ENCODE peak calls at places on chromosomes 7 and 10, in five cellular contexts. V is transverse colon, X is bronchial epithelial cell, O is PC-9, Y is neural progenitor cell. L is an unnamed sample.

GRCh38 chr7:43879477-43879876 is 10.2 kb upstream of the MRPS24 start:
- DNase-seq in V (no peak), X (peak), O (no peak), Y (no peak), L (peak)

GRCh38 chr10:48885376-48885775 is 54.3 kb downstream of the LRRC18 start:
- DNase-seq in V (no peak), X (peak), O (no peak), Y (peak), L (peak)

GRCh38 chr10:88228130-88228529 is 355.0 kb downstream of the RNLS start:
- DNase-seq in V (no peak), X (no peak), O (no peak), Y (no peak), L (no peak)

GRCh38 chr7:27110163-27110976 is 7.9 kb upstream of the HOXA2 start:
- DNase-seq in V (peak), X (no peak), O (no peak), Y (peak), L (peak)

GRCh38 chr10:133439517-133440461 is 14.0 kb upstream of the SCART1 start:
- DNase-seq in V (no peak), X (no peak), O (no peak), Y (no peak), L (no peak)

GRCh38 chr10:133397938-133398337 is 4.0 kb downstream of the MTG1 start:
- DNase-seq in V (no peak), X (peak), O (no peak), Y (no peak), L (no peak)

GRCh38 chr10:118034755-118035154 is 12.0 kb downstream of the RAB11FIP2 start:
- DNase-seq in V (no peak), X (no peak), O (no peak), Y (no peak), L (no peak)

GRCh38 chr10:20622522-20623270 is 274.4 kb downstream of the NEBL start:
- DNase-seq in V (no peak), X (peak), O (peak), Y (no peak), L (peak)

GRCh38 chr10:120253131-120253530 is 203.9 kb upstream of the PLPP4 start:
- DNase-seq in V (no peak), X (no peak), O (no peak), Y (no peak), L (no peak)

GRCh38 chr7:133784421-133785045 is 342.6 kb upstream of the LRGUK start:
- DNase-seq in V (no peak), X (no peak), O (no peak), Y (no peak), L (no peak)

GRCh38 chr7:50308301-50309129 is 4.0 kb downstream of the IKZF1 start:
- DNase-seq in V (no peak), X (no peak), O (no peak), Y (peak), L (no peak)

GRCh38 chr7:95471076-95471475 is 14.7 kb upstream of the ASB4 start:
- DNase-seq in V (no peak), X (no peak), O (no peak), Y (peak), L (no peak)

GRCh38 chr7:140074780-140075179 is 12.0 kb upstream of the PARP12 start:
- DNase-seq in V (no peak), X (no peak), O (no peak), Y (no peak), L (no peak)

GRCh38 chr7:80467069-80467468 is 44.8 kb downstream of the GNAT3 start:
- DNase-seq in V (no peak), X (peak), O (no peak), Y (no peak), L (no peak)

GRCh38 chr10:125104559-125104958 is 55.8 kb downstream of the CTBP2 start:
- DNase-seq in V (no peak), X (no peak), O (no peak), Y (no peak), L (no peak)

GRCh38 chr10:70679498-70679897 is 7.2 kb downstream of the ADAMTS14 start:
- DNase-seq in V (no peak), X (no peak), O (peak), Y (no peak), L (no peak)

GRCh38 chr7:24979470-24979862 is 512 bp downstream of the OSBPL3 start:
- DNase-seq in V (peak), X (peak), O (no peak), Y (no peak), L (no peak)

GRCh38 chr7:49670991-49671390 is 102.4 kb upstream of the VWC2 start:
- DNase-seq in V (no peak), X (no peak), O (peak), Y (no peak), L (no peak)

GRCh38 chr7:139947021-139947420 is 115.7 kb downstream of the PARP12 start:
- DNase-seq in V (no peak), X (no peak), O (no peak), Y (no peak), L (no peak)

GRCh38 chr7:116672596-116673503 is 854 bp downstream of the MET start:
- DNase-seq in V (peak), X (peak), O (peak), Y (peak), L (no peak)

GRCh38 chr7:87934699-87935372 is 785 bp downstream of the ADAM22 start:
- DNase-seq in V (peak), X (no peak), O (no peak), Y (peak), L (no peak)

GRCh38 chr10:76352300-76352699 is 920.9 kb downstream of the LRMDA start:
- DNase-seq in V (no peak), X (peak), O (peak), Y (no peak), L (peak)

GRCh38 chr10:104349623-104350142 is 4.0 kb upstream of the CFAP58 start:
- DNase-seq in V (peak), X (peak), O (peak), Y (no peak), L (no peak)

GRCh38 chr10:89206402-89207180 is 526 bp downstream of the CH25H start:
- DNase-seq in V (peak), X (no peak), O (no peak), Y (no peak), L (no peak)

GRCh38 chr7:151462306-151462779 is 22.4 kb upstream of the CRYGN start:
- DNase-seq in V (no peak), X (no peak), O (peak), Y (no peak), L (no peak)

GRCh38 chr10:22429146-22429545 is 83.8 kb downstream of the SPAG6 start:
- DNase-seq in V (no peak), X (no peak), O (peak), Y (no peak), L (no peak)

GRCh38 chr7:42272793-42273665 is 36.0 kb upstream of the GLI3 start:
- DNase-seq in V (no peak), X (peak), O (no peak), Y (peak), L (no peak)

GRCh38 chr7:149007615-149008014 is 20.7 kb downstream of the PDIA4 start:
- DNase-seq in V (no peak), X (no peak), O (no peak), Y (no peak), L (no peak)

GRCh38 chr10:96648297-96648696 is 61.5 kb upstream of the TM9SF3 start:
- DNase-seq in V (no peak), X (no peak), O (peak), Y (no peak), L (no peak)

GRCh38 chr10:53260213-53260612 is 487.6 kb upstream of the MBL2 start:
- DNase-seq in V (no peak), X (no peak), O (no peak), Y (no peak), L (no peak)

GRCh38 chr10:75508239-75508813 is 76.9 kb downstream of the LRMDA start:
- DNase-seq in V (no peak), X (peak), O (peak), Y (no peak), L (peak)

GRCh38 chr7:34115503-34115902 is 210.2 kb downstream of the BMPER start:
- DNase-seq in V (no peak), X (no peak), O (peak), Y (no peak), L (no peak)

GRCh38 chr7:46461334-46461777 is 540.3 kb upstream of the IGFBP3 start:
- DNase-seq in V (no peak), X (no peak), O (no peak), Y (no peak), L (no peak)

GRCh38 chr7:44367475-44368030 is 42.2 kb upstream of the CAMK2B start:
- DNase-seq in V (no peak), X (no peak), O (no peak), Y (no peak), L (no peak)

GRCh38 chr7:76265299-76265698 is 37.2 kb upstream of the HSPB1 start:
- DNase-seq in V (no peak), X (no peak), O (no peak), Y (no peak), L (no peak)

GRCh38 chr7:116357776-116358670 is 141.5 kb upstream of the CAV2 start:
- DNase-seq in V (no peak), X (peak), O (no peak), Y (no peak), L (no peak)

GRCh38 chr10:97718178-97718577 is 4.6 kb downstream of the MARVELD1 start:
- DNase-seq in V (no peak), X (no peak), O (no peak), Y (peak), L (no peak)

GRCh38 chr10:14240253-14241189 is 90.2 kb downstream of the FRMD4A start:
- DNase-seq in V (no peak), X (no peak), O (no peak), Y (peak), L (no peak)

DNA sequence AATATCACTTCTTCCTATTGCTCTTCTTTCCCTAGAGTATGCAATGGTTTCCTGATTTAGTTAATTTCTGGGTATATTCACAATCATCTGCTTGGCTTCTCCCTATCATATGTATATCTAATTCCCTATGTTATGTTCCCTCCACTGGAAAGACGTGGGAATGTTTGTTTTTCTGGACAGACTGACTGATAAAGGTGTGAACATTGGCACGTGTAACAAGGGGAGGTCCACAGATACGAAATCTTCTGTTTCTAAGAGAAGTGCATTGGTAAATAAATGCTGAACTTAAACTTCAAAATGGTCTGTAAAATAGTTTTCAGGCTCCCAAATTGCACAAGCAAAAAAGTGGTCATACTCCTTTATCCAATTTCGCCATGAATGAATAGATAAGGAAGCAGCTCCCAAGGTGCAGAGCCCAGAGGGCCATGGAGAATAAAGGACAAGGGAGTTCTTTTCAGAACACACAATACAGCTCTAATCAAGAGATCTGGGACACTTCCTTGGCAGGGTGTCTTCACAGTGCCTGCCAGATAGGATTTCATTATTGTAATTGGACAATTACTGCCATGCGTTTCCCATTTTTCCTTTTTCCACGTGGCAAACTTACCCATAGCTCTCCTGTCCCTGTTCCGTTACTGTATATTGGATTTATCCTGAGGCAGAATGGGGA is 141.9 kb downstream of the RNF133 start:
- DNase-seq in V (no peak), X (no peak), O (no peak), Y (peak), L (no peak)
- H3K4me3 ChIP-seq in V (no peak), X (no peak), O (no peak), Y (no peak), L (no peak)

DNA sequence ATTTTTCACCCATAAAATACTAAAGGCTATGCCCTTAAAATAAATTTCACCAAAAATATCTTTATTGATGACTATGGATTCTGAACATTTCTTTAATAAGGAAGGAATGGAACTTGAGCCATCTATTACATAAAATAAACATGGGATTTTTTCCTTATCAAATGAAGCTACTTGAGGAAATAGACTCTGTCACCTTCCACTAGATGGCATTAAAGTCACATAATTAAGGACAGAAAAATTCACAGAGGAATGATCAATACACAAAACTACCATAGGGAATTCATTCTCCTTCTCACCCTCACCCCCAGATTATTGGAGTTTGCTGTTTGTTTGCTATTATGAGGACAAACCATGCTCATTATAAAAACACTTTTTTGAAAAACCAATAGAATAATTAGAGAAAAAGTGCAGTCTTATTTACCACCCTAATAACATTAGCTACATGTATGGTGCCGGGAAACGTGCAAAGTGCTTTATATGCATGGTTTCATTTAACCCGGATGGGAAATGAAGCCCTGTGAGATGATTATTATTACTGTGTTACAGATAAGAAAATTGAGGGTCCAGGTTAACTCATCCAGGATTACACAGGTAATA is 21.1 kb upstream of the FOXI2 start:
- DNase-seq in V (no peak), X (peak), O (peak), Y (peak), L (peak)
- TF ChIP-seq CTCF in V (peak), X (peak), O (peak), Y (peak), L (no peak)

GRCh38 chr10:114100848-114101741 is 57.4 kb downstream of the ADRB1 start:
- DNase-seq in V (no peak), X (no peak), O (no peak), Y (peak), L (peak)
- H3K4me3 ChIP-seq in V (no peak), X (peak), O (peak), Y (peak), L (peak)

GRCh38 chr10:126135177-126135576 is 238.8 kb downstream of the FANK1 start:
- DNase-seq in V (no peak), X (no peak), O (no peak), Y (peak), L (no peak)
- TF ChIP-seq CTCF in V (no peak), X (no peak), O (no peak), Y (peak), L (peak)